ENCODE peak calls at places on chromosomes 4 and X, in five cellular contexts. B is SJCRH30; Q is CD4-positive, CD25-positive, alpha-beta regulatory T cell; V is psoas muscle; G is colonic mucosa. N is an unnamed sample. For H3K9me3, the result is how much of the 10 kb centered on the place peaks cover.

GRCh38 chrX:134969726-134970125 is 21.1 kb upstream of the SMIM10 start:
- DNase-seq in B (no peak), Q (no peak), V (no peak), G (no peak), N (no peak)

GRCh38 chr4:14410469-14410868 is 591.8 kb upstream of the CPEB2 start:
- DNase-seq in B (no peak), Q (no peak), V (no peak), G (no peak), N (no peak)

GRCh38 chrX:12899506-12899905 is 6.9 kb upstream of the TLR8 start:
- DNase-seq in B (no peak), Q (no peak), V (no peak), G (no peak), N (no peak)

GRCh38 chr4:37802068-37802666 is 24.3 kb upstream of the PGM2 start:
- DNase-seq in B (peak), Q (no peak), V (no peak), G (peak), N (no peak)

GRCh38 chr4:23789765-23790164 is 100.1 kb downstream of the PPARGC1A start:
- DNase-seq in B (no peak), Q (no peak), V (no peak), G (no peak), N (no peak)

GRCh38 chr4:951594-952468 is 19.6 kb downstream of the TMEM175 start:
- DNase-seq in B (no peak), Q (no peak), V (peak), G (peak), N (no peak)

GRCh38 chrX:123962006-123962485 is 540 bp downstream of the STAG2 start:
- DNase-seq in B (peak), Q (no peak), V (no peak), G (no peak), N (no peak)

GRCh38 chr4:7266525-7267292 is 74.4 kb downstream of the SORCS2 start:
- DNase-seq in B (peak), Q (no peak), V (no peak), G (no peak), N (no peak)

GRCh38 chr4:177511611-177512010 is 69.4 kb upstream of the AGA start:
- DNase-seq in B (no peak), Q (no peak), V (no peak), G (peak), N (no peak)

GRCh38 chr4:70859066-70859465 is 19.4 kb upstream of the GRSF1 start:
- DNase-seq in B (no peak), Q (no peak), V (no peak), G (no peak), N (no peak)

GRCh38 chrX:19677121-19677520 is 161.8 kb upstream of the MAP3K15 start:
- DNase-seq in B (no peak), Q (no peak), V (no peak), G (no peak), N (no peak)

GRCh38 chr4:173332021-173332487 is 2.1 kb downstream of the HMGB2 start:
- DNase-seq in B (no peak), Q (no peak), V (no peak), G (no peak), N (no peak)

GRCh38 chr4:139740531-139741041 is 75.0 kb downstream of the MGST2 start:
- DNase-seq in B (peak), Q (no peak), V (peak), G (peak), N (no peak)

GRCh38 chrX:85836868-85837267 is 210.5 kb downstream of the CHM start:
- DNase-seq in B (peak), Q (no peak), V (no peak), G (no peak), N (no peak)

GRCh38 chr4:170025523-170026252 is 507 bp downstream of the MFAP3L start:
- DNase-seq in B (no peak), Q (no peak), V (peak), G (peak), N (no peak)

GRCh38 chr4:112560084-112560483 is 44.1 kb upstream of the NEUROG2 start:
- DNase-seq in B (no peak), Q (no peak), V (no peak), G (no peak), N (no peak)

GRCh38 chr4:124206779-124207605 is 505.5 kb downstream of the ANKRD50 start:
- DNase-seq in B (no peak), Q (no peak), V (no peak), G (no peak), N (no peak)

GRCh38 chr4:152690706-152691651 is 11.2 kb upstream of the TMEM154 start:
- DNase-seq in B (no peak), Q (no peak), V (no peak), G (no peak), N (no peak)

GRCh38 chrX:64291106-64291505 is 60.7 kb upstream of the ASB12 start:
- DNase-seq in B (no peak), Q (no peak), V (no peak), G (no peak), N (no peak)
- H3K9me3 ChIP-seq in B (under half), Q (under half), V (under half), G (under half), N (under half)

DNA sequence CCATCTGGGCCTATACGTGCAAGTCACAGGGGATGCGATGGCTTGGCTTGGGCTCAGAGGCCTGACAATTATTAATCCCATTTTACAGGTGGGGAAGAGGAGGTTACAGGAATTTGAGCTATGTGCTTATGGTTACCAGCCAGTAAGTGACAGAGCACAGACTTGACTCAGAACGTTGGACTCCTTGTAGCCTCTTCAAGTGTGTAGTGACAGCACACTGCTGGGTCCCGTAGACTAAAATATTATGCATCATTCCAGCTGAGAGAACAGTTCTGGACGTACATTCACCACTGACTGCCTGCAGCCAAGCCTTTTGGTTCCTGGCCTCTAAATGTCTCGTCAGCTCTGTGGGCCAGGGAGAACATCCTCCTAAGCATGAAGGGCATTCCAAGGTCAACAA is 314.5 kb downstream of the GPAT3 start:
- DNase-seq in B (no peak), Q (no peak), V (no peak), G (no peak), N (no peak)
- H3K27ac ChIP-seq in B (no peak), Q (no peak), V (no peak), G (no peak), N (no peak)

GRCh38 chr4:76733380-76733779 is 164.6 kb downstream of the SOWAHB start:
- DNase-seq in B (peak), Q (no peak), V (no peak), G (no peak), N (no peak)

GRCh38 chr4:76726631-76727030 is 171.3 kb downstream of the SOWAHB start:
- DNase-seq in B (no peak), Q (no peak), V (no peak), G (no peak), N (no peak)

GRCh38 chr4:76732246-76732645 is 165.7 kb downstream of the SOWAHB start:
- DNase-seq in B (no peak), Q (no peak), V (no peak), G (no peak), N (no peak)

GRCh38 chr4:76729460-76729859 is 168.5 kb downstream of the SOWAHB start:
- DNase-seq in B (no peak), Q (no peak), V (no peak), G (no peak), N (no peak)

GRCh38 chr4:76729991-76730390 is 168.0 kb downstream of the SOWAHB start:
- DNase-seq in B (no peak), Q (no peak), V (no peak), G (no peak), N (no peak)
- H3K4me3 ChIP-seq in B (no peak), Q (no peak), V (no peak), G (no peak), N (no peak)

DNA sequence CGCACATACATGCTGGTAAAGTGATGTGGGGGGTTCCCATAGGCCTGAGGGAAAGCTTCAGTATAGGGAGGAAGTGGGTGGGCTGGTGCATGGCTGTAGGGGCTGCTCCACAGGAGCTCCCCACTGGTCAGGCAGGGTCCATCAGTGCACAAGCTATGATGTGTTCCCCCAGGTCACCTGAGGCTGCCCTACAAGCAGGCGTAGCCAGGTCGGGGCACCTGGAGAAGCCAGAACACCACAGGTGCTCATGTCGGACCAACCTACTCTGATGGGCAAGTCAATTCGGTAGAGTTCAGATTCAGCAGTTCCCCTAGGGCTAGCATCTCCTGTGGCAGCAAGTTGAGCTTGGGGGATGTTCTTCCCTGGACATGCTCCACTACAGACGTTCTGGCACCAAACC is 103.3 kb upstream of the EPHA5 start:
- DNase-seq in B (no peak), Q (no peak), V (no peak), G (no peak), N (no peak)
- H3K9me3 ChIP-seq in B (under half), Q (under half), V (under half), G (under half), N (under half)

N was measured in thoracic aorta.